ENCODE peak calls at places on chromosomes 4 and X, in nine cellular contexts. Y, A, V, T, M, R, U, F and N are unnamed samples. For H3K4me1, the result is how much of the 10 kb centered on the place peaks cover.

GRCh38 chrX:110914281-110914680 is 118.7 kb upstream of the CHRDL1 start:
- DNase-seq in Y (no peak), A (no peak), V (no peak), T (no peak), M (no peak), R (no peak), U (no peak), F (no peak), N (peak)

GRCh38 chr4:94538229-94538628 is 86.5 kb downstream of the PDLIM5 start:
- DNase-seq in Y (no peak), A (no peak), V (no peak), T (no peak), M (no peak), R (no peak), U (no peak), F (no peak), N (no peak)

GRCh38 chrX:141214216-141214615 is 28.1 kb downstream of the SPANXC start:
- DNase-seq in Y (no peak), A (no peak), V (no peak), T (no peak), M (no peak), R (no peak), U (no peak), F (no peak), N (no peak)

GRCh38 chrX:57528670-57529255 is 63.0 kb upstream of the ZXDB start:
- DNase-seq in Y (no peak), A (peak), V (no peak), T (peak), M (no peak), R (no peak), U (no peak), F (no peak), N (peak)

GRCh38 chrX:72027024-72027913 is 104.4 kb downstream of the RTL5 start:
- DNase-seq in Y (no peak), A (no peak), V (no peak), T (no peak), M (no peak), R (peak), U (no peak), F (no peak), N (no peak)

GRCh38 chr4:70991596-70991995 is 1.9 kb upstream of the DCK start:
- DNase-seq in Y (no peak), A (no peak), V (no peak), T (no peak), M (no peak), R (no peak), U (no peak), F (no peak), N (no peak)

GRCh38 chrX:114841051-114841450 is 176.4 kb downstream of the IL13RA2 start:
- DNase-seq in Y (no peak), A (no peak), V (no peak), T (peak), M (no peak), R (no peak), U (no peak), F (no peak), N (no peak)

GRCh38 chr4:14169460-14169859 is 541.9 kb upstream of the BOD1L1 start:
- DNase-seq in Y (no peak), A (no peak), V (no peak), T (peak), M (no peak), R (no peak), U (no peak), F (no peak), N (no peak)

GRCh38 chr4:157076578-157076947 is 613 bp downstream of the GLRB start:
- DNase-seq in Y (peak), A (peak), V (no peak), T (no peak), M (no peak), R (no peak), U (no peak), F (no peak), N (no peak)

GRCh38 chrX:103879339-103879738 is 47.3 kb upstream of the RAB9B start:
- DNase-seq in Y (no peak), A (no peak), V (no peak), T (peak), M (no peak), R (no peak), U (no peak), F (no peak), N (no peak)

GRCh38 chrX:136750364-136750763 is 30.4 kb downstream of the ARHGEF6 start:
- DNase-seq in Y (no peak), A (no peak), V (no peak), T (no peak), M (no peak), R (no peak), U (no peak), F (no peak), N (no peak)

GRCh38 chr4:79206660-79207059 is 119.2 kb downstream of the NAA11 start:
- DNase-seq in Y (no peak), A (no peak), V (no peak), T (no peak), M (no peak), R (no peak), U (no peak), F (no peak), N (no peak)

GRCh38 chrX:1170243-1170642 is 42.2 kb downstream of the CRLF2 start:
- DNase-seq in Y (no peak), A (no peak), V (no peak), T (no peak), M (no peak), R (no peak), U (no peak), F (no peak), N (no peak)

GRCh38 chr4:125681240-125681639 is 366.5 kb downstream of the FAT4 start:
- DNase-seq in Y (no peak), A (no peak), V (no peak), T (no peak), M (no peak), R (no peak), U (no peak), F (no peak), N (no peak)

GRCh38 chr4:103786014-103786413 is 66.2 kb upstream of the TACR3 start:
- DNase-seq in Y (peak), A (no peak), V (no peak), T (no peak), M (no peak), R (no peak), U (peak), F (no peak), N (no peak)

GRCh38 chr4:54403700-54404453 is 174.8 kb downstream of the PDGFRA start:
- DNase-seq in Y (no peak), A (no peak), V (no peak), T (no peak), M (no peak), R (no peak), U (no peak), F (no peak), N (no peak)

GRCh38 chrX:74371399-74371798 is 49.9 kb upstream of the SLC16A2 start:
- DNase-seq in Y (no peak), A (no peak), V (no peak), T (peak), M (no peak), R (no peak), U (no peak), F (no peak), N (no peak)

GRCh38 chrX:47501226-47502071 is 18.4 kb upstream of the ZNF41 start:
- DNase-seq in Y (no peak), A (no peak), V (no peak), T (peak), M (no peak), R (no peak), U (no peak), F (no peak), N (no peak)

GRCh38 chr4:166065324-166065723 is 192.3 kb downstream of the TLL1 start:
- DNase-seq in Y (no peak), A (no peak), V (no peak), T (no peak), M (no peak), R (no peak), U (no peak), F (no peak), N (no peak)

GRCh38 chr4:3307060-3307459 is 14.2 kb downstream of the RGS12 start:
- DNase-seq in Y (no peak), A (no peak), V (no peak), T (no peak), M (peak), R (no peak), U (no peak), F (peak), N (no peak)

GRCh38 chr4:3304831-3305609 is 12.2 kb downstream of the RGS12 start:
- DNase-seq in Y (no peak), A (peak), V (no peak), T (peak), M (peak), R (no peak), U (no peak), F (peak), N (no peak)

GRCh38 chr4:3306465-3306864 is 13.6 kb downstream of the RGS12 start:
- DNase-seq in Y (no peak), A (no peak), V (peak), T (no peak), M (peak), R (no peak), U (no peak), F (no peak), N (no peak)

GRCh38 chr4:3307486-3307885 is 14.7 kb downstream of the RGS12 start:
- DNase-seq in Y (no peak), A (no peak), V (no peak), T (no peak), M (peak), R (no peak), U (no peak), F (no peak), N (no peak)

DNA sequence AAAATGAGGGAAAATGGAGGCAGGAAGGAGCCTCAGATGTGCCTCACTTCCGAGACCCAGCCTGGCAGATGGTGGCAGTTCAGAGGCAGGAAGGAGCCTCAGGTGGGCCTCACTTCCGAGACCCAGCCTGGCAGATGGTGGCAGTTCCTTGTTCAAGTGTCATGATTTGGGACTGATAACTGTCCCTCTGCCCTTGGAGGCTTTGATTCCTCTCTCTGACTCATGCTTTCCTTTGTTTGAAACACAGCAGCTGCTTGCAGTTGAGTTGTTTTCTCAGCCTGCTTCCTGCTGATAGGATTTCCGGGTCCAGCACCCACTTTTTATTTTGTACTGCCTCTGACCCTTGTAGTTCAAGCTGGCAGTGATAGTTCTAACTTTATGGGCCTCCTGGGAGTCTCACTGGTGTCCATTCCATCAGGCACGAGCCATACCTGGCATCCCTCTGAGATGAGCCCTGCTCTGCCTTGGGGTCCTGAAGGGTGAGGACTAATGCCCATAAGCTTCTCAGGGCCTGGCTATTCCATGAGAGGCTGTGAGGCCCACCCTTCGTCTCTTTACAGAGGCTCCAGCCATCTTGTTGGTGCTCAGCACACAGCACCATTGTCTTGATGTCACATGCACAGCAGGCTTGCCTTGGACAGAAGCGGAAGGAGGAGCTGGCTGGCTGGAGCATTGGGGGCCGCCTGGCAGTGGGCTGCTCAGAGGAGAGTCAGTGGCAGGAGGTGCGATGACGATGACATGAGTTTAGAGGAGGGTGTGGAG is 13.0 kb downstream of the RGS12 start:
- DNase-seq in Y (no peak), A (peak), V (no peak), T (peak), M (peak), R (no peak), U (no peak), F (no peak), N (no peak)
- H3K27ac ChIP-seq in Y (peak), A (no peak), V (peak), T (peak), M (no peak), R (no peak), U (no peak), F (no peak), N (no peak)

DNA sequence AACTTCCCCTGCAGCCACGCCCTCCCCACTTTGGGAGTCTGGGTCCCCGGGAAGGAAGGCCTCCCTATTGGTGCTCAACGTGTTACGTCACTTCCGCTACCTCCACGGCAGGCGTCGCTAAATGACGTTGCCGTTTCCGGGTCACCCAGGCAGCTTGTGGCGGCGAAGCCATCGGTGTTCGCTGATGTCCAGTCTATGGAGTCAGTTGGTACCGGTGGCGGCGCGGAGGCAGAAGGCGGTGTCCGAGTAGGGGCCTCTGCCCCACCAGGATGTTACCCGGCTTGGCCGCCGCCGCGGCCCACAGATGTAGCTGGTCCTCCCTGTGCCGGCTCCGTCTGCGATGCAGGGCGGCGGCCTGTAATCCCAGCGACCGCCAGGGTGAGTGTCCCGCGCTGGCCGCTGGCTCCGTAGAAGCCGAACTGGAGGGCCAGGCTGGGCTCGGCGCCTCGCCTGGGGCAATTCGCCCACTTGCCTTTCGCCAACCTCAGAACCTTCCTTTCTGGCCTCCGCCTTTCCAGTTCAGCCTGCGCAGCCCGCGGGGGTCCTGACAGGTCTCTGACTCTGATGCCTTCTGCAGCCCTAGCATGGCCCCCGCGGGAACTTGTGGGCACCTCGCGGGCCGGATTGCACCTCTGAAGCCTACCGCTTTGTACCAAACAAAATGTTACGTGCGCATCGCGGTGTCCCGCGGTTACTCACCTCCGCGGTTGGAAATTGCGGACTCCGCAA is at the start of gene SLC30A9:
- DNase-seq in Y (peak), A (peak), V (peak), T (peak), M (peak), R (peak), U (peak), F (peak), N (peak)
- TF ChIP-seq POLR2A in Y (peak), A (peak), V (no peak), T (peak), M (peak), R (peak), U (peak), F (peak), N (peak)

GRCh38 chrX:107678957-107679740 is 50.8 kb downstream of the PRPS1 start:
- DNase-seq in Y (no peak), A (peak), V (peak), T (peak), M (peak), R (no peak), U (no peak), F (peak), N (no peak)

GRCh38 chrX:107676559-107677378 is 48.5 kb downstream of the PRPS1 start:
- DNase-seq in Y (peak), A (peak), V (peak), T (peak), M (peak), R (no peak), U (no peak), F (peak), N (peak)

GRCh38 chrX:107675823-107676555 is 47.7 kb downstream of the PRPS1 start:
- DNase-seq in Y (no peak), A (no peak), V (no peak), T (peak), M (no peak), R (no peak), U (no peak), F (peak), N (peak)

GRCh38 chrX:107677501-107677901 is 49.2 kb downstream of the PRPS1 start:
- DNase-seq in Y (no peak), A (no peak), V (no peak), T (no peak), M (no peak), R (no peak), U (no peak), F (no peak), N (no peak)

DNA sequence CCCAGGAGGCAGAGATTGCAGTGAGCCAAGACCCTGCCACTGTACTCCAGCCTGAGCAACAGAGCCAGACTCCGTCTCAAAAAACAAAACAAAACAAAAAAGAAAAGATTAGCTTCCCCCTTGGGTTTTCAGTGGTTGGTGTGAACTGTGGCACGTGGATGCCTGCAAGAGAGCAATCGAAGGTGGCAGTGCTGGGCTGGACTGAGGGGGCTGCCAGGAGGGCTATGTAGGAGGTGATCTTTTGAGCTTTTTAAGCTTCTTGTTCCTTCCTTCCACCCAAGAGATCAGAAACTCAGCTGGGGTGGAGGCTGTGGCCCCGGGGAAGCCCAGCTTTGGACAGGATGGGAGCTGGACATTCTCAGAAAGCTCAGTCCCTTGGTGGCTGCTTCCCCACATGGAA is 49.6 kb downstream of the PRPS1 start:
- DNase-seq in Y (no peak), A (no peak), V (no peak), T (no peak), M (no peak), R (no peak), U (no peak), F (no peak), N (no peak)
- H3K4me1 ChIP-seq in Y (under half), A (half or more), V (under half), T (under half), M (under half), R (half or more), U (under half), F (under half), N (under half)

GRCh38 chr4:123651127-123651526 is 254.5 kb downstream of the SPRY1 start:
- DNase-seq in Y (no peak), A (no peak), V (no peak), T (no peak), M (no peak), R (no peak), U (no peak), F (no peak), N (peak)
- H3K27ac ChIP-seq in Y (no peak), A (peak), V (peak), T (no peak), M (no peak), R (peak), U (no peak), F (peak), N (no peak)

GRCh38 chrX:101619336-101619735 is 1.5 kb upstream of the ARMCX6 start:
- DNase-seq in Y (no peak), A (no peak), V (no peak), T (peak), M (no peak), R (no peak), U (no peak), F (no peak), N (no peak)

GRCh38 chrX:101617211-101618191 is at the start of gene ARMCX6:
- DNase-seq in Y (peak), A (peak), V (peak), T (peak), M (peak), R (no peak), U (no peak), F (peak), N (peak)
- TF ChIP-seq POLR2A in Y (peak), A (peak), V (no peak), T (no peak), M (peak), R (peak), U (peak), F (peak), N (peak)